ENCODE peak calls at places on chromosomes 3 and 15, in four cellular contexts. Z is transverse colon; N is naive thymus-derived CD4-positive, alpha-beta T cell; U is IMR-90. R is an unnamed sample.

GRCh38 chr3:64514889-64515288 is 172.9 kb downstream of the ADAMTS9 start:
- DNase-seq in Z (no peak), N (no peak), U (no peak), R (no peak)

GRCh38 chr3:170256597-170256996 is 34.4 kb downstream of the PRKCI start:
- DNase-seq in Z (no peak), N (no peak), U (no peak), R (no peak)

GRCh38 chr3:194736896-194737600 is 51.4 kb downstream of the FAM43A start:
- DNase-seq in Z (no peak), N (no peak), U (no peak), R (no peak)

GRCh38 chr15:59339252-59339672 is 33.4 kb downstream of the MYO1E start:
- DNase-seq in Z (no peak), N (no peak), U (no peak), R (no peak)

GRCh38 chr3:177421176-177421782 is 224.0 kb upstream of the TBL1XR1 start:
- DNase-seq in Z (peak; percentile 15), N (no peak), U (no peak), R (no peak)

GRCh38 chr3:40843851-40844548 is 319.2 kb downstream of the ZNF621 start:
- DNase-seq in Z (no peak), N (no peak), U (no peak), R (no peak)

GRCh38 chr3:142285057-142285666 is 59.8 kb upstream of the GK5 start:
- DNase-seq in Z (no peak), N (no peak), U (no peak), R (no peak)

GRCh38 chr15:69154684-69155083 is 5.8 kb upstream of the GLCE start:
- DNase-seq in Z (no peak), N (no peak), U (peak; percentile 93), R (no peak)

GRCh38 chr3:33732394-33732793 is 14.3 kb upstream of the CLASP2 start:
- DNase-seq in Z (no peak), N (no peak), U (no peak), R (no peak)

GRCh38 chr15:57696146-57696545 is 10.4 kb upstream of the POLR2M start:
- DNase-seq in Z (no peak), N (no peak), U (no peak), R (no peak)

GRCh38 chr3:111072016-111072891 is 638 bp downstream of the NECTIN3 start:
- DNase-seq in Z (peak; percentile 54), N (peak; percentile 32), U (peak; percentile 25), R (peak; percentile 69)

GRCh38 chr3:141370065-141370533 is 1.8 kb downstream of the ZBTB38 start:
- DNase-seq in Z (peak; percentile 50), N (peak; percentile 78), U (peak; percentile 90), R (peak; percentile 81)

GRCh38 chr3:126351771-126352475 is 5.3 kb downstream of the KLF15 start:
- DNase-seq in Z (peak; percentile 5), N (no peak), U (no peak), R (peak; percentile 63)

GRCh38 chr3:32791833-32792232 is 26.0 kb upstream of the TRIM71 start:
- DNase-seq in Z (no peak), N (no peak), U (no peak), R (no peak)

GRCh38 chr3:8416965-8417364 is 84.7 kb upstream of the LMCD1 start:
- DNase-seq in Z (peak; percentile 37), N (no peak), U (peak; percentile 12), R (no peak)

GRCh38 chr3:17030438-17030837 is 145.7 kb downstream of the PLCL2 start:
- DNase-seq in Z (no peak), N (no peak), U (no peak), R (no peak)

GRCh38 chr3:31225923-31226322 is 306.8 kb upstream of the STT3B start:
- DNase-seq in Z (no peak), N (no peak), U (no peak), R (no peak)

GRCh38 chr3:111782943-111783342 is 76.1 kb upstream of the PHLDB2 start:
- DNase-seq in Z (no peak), N (no peak), U (no peak), R (no peak)

GRCh38 chr15:90071220-90071807 is 31.0 kb downstream of the IDH2 start:
- DNase-seq in Z (peak; percentile 89), N (peak; percentile 74), U (peak; percentile 87), R (peak; percentile 90)

GRCh38 chr3:161372321-161373260 is 1.3 kb upstream of the SPTSSB start:
- DNase-seq in Z (no peak), N (no peak), U (no peak), R (peak; percentile 57)

GRCh38 chr3:128498127-128498626 is 5.2 kb upstream of the GATA2 start:
- DNase-seq in Z (no peak), N (no peak), U (no peak), R (peak; percentile 45)

GRCh38 chr3:50241163-50241562 is 5.2 kb downstream of the GNAI2 start:
- DNase-seq in Z (no peak), N (no peak), U (no peak), R (no peak)

GRCh38 chr3:78712270-78712669 is 1055.5 kb downstream of the ROBO1 start:
- DNase-seq in Z (no peak), N (no peak), U (no peak), R (no peak)

GRCh38 chr3:130835483-130835882 is 58.4 kb upstream of the ATP2C1 start:
- DNase-seq in Z (no peak), N (no peak), U (no peak), R (no peak)

GRCh38 chr15:48603123-48603500 is 42.4 kb downstream of the FBN1 start:
- DNase-seq in Z (no peak), N (no peak), U (no peak), R (no peak)

GRCh38 chr15:35507932-35508638 is 37.9 kb downstream of the DPH6 start:
- DNase-seq in Z (no peak), N (no peak), U (no peak), R (no peak)

GRCh38 chr3:5250467-5251195 is 63.1 kb downstream of the EDEM1 start:
- DNase-seq in Z (peak; percentile 15), N (no peak), U (no peak), R (no peak)

GRCh38 chr3:52087728-52088127 is 31.4 kb upstream of the DUSP7 start:
- DNase-seq in Z (no peak), N (no peak), U (no peak), R (no peak)

GRCh38 chr3:21705769-21706168 is 45.2 kb downstream of the ZNF385D start:
- DNase-seq in Z (no peak), N (no peak), U (peak; percentile 69), R (no peak)

GRCh38 chr3:153513236-153513635 is 351.2 kb downstream of the RAP2B start:
- DNase-seq in Z (no peak), N (peak; percentile 23), U (no peak), R (no peak)

GRCh38 chr15:26091184-26091583 is 228.1 kb upstream of the ATP10A start:
- DNase-seq in Z (no peak), N (no peak), U (no peak), R (no peak)

GRCh38 chr15:87816016-87816415 is 440.5 kb downstream of the NTRK3 start:
- DNase-seq in Z (no peak), N (no peak), U (peak; percentile 29), R (no peak)

GRCh38 chr15:39094116-39094515 is 486.8 kb upstream of the THBS1 start:
- DNase-seq in Z (no peak), N (no peak), U (peak; percentile 47), R (no peak)

GRCh38 chr3:50606596-50606995 is 5.0 kb downstream of the CISH start:
- DNase-seq in Z (no peak), N (peak; percentile 42), U (no peak), R (no peak)

GRCh38 chr3:23183731-23184130 is 19.4 kb upstream of the UBE2E2 start:
- DNase-seq in Z (peak; percentile 29), N (no peak), U (peak; percentile 60), R (no peak)

GRCh38 chr3:51929420-51930003 is 12.2 kb downstream of the RRP9 start:
- DNase-seq in Z (no peak), N (no peak), U (no peak), R (no peak)

DNA sequence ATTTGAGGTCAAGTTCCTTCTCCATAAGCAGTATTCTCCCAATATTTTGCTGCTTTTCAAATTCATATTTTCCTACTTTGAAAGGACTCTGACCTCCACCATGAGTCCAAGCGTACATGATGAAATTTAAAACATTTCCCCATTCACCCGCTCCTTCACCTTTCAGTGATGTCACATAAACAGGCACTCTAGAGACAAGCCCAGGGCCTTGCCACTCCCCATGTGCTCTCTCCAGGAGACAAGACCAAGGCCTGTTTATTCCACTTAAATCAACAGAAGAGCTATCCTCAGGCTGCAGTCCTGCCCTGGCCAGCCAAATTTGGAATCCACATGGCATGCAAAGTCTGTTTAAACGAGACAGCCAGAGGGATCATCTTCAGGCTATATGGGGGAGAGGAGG is 161.5 kb downstream of the ARRDC4 start:
- DNase-seq in Z (no peak), N (no peak), U (no peak), R (peak; percentile 71)
- H3K27me3 ChIP-seq in Z (no peaks in the 10 kb centered on the region), N (no peaks in the 10 kb centered on the region), U (no peaks in the 10 kb centered on the region), R (no peaks in the 10 kb centered on the region)

GRCh38 chr15:79093352-79093935 is 2.9 kb upstream of the RASGRF1 start:
- DNase-seq in Z (no peak), N (no peak), U (no peak), R (no peak)
- H3K27me3 ChIP-seq in Z (peaks cover 73% of the 10 kb centered on the region), N (peaks cover 5% of the 10 kb centered on the region), U (peaks cover 35% of the 10 kb centered on the region), R (peaks cover 53% of the 10 kb centered on the region)

DNA sequence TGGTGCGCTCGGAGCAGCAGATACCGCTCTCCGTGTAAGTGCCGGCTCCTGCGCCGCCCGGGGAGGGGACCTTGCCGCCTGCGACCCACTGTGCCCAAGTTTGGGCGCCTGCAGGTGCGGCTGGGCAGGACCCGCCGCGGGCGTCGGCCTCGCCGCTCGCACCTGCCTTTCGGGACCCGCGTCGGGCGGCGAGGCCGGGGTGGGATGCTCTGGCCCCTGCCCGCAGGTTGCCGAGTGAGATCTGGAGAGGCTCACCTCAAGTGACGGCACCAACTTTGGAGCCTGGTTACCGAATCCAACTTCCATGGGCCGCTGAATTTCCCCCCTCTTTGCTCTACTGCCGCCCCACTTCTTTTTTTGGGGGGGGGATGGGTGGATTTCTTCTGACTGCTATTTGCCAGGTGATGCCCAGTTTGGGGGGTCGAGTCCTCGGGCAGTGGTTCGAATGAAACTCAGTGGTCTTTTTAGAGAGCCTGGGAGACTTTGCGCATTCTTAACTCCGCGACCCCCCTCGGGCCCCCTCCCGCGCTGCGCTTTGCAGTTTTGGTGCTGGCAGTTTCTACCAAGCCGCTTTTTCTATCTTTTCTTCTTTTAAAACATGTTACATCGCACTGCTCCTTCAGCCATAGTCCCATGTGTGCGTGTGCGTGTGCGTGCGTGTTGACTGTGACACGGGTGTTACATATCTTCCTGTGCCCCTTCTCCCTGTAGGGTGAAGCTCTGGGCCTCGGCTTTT is 618 bp downstream of the CACNA2D3 start:
- DNase-seq in Z (no peak), N (no peak), U (no peak), R (no peak)
- H3K27me3 ChIP-seq in Z (peaks cover 89% of the 10 kb centered on the region), N (no peaks in the 10 kb centered on the region), U (peaks cover 33% of the 10 kb centered on the region), R (peaks cover 15% of the 10 kb centered on the region)

GRCh38 chr3:123024056-123024455 is 3.5 kb downstream of the SEMA5B start:
- DNase-seq in Z (no peak), N (no peak), U (no peak), R (no peak)
- H3K27me3 ChIP-seq in Z (peaks cover 70% of the 10 kb centered on the region), N (peaks cover 16% of the 10 kb centered on the region), U (peaks cover 92% of the 10 kb centered on the region), R (peaks cover 42% of the 10 kb centered on the region)

GRCh38 chr3:96083610-96084009 is 730.8 kb upstream of the EPHA6 start:
- DNase-seq in Z (no peak), N (no peak), U (no peak), R (no peak)

GRCh38 chr3:96086018-96086417 is 728.4 kb upstream of the EPHA6 start:
- DNase-seq in Z (no peak), N (no peak), U (no peak), R (no peak)
- H3K27me3 ChIP-seq in Z (no peaks in the 10 kb centered on the region), N (no peaks in the 10 kb centered on the region), U (no peaks in the 10 kb centered on the region), R (no peaks in the 10 kb centered on the region)

R was measured in sigmoid colon.